ENCODE peak calls at places on chromosomes 7 and 10, in six cellular contexts. One of them, this sample, is unnamed.

GRCh38 chr7:158885624-158886023 is 29.3 kb downstream of the DYNC2I1 start:
- DNase-seq in GM12878: no peak
- DNase-seq in A549: peak
- DNase-seq in K562: no peak
- DNase-seq in endothelial cell of umbilical vein: peak
- DNase-seq in HepG2: peak
- DNase-seq in this sample: peak

GRCh38 chr10:129328531-129328930 is 138.5 kb upstream of the MGMT start:
- DNase-seq in GM12878: no peak
- DNase-seq in A549: no peak
- DNase-seq in K562: no peak
- DNase-seq in endothelial cell of umbilical vein: peak
- DNase-seq in HepG2: no peak
- DNase-seq in this sample: no peak

GRCh38 chr10:8628351-8628750 is 573.9 kb downstream of the GATA3 start:
- DNase-seq in GM12878: no peak
- DNase-seq in A549: peak
- DNase-seq in K562: no peak
- DNase-seq in endothelial cell of umbilical vein: no peak
- DNase-seq in HepG2: no peak
- DNase-seq in this sample: no peak

GRCh38 chr7:18393465-18394118 is 102.0 kb upstream of the HDAC9 start:
- DNase-seq in GM12878: no peak
- DNase-seq in A549: no peak
- DNase-seq in K562: no peak
- DNase-seq in endothelial cell of umbilical vein: peak
- DNase-seq in HepG2: no peak
- DNase-seq in this sample: no peak

GRCh38 chr7:3754488-3755365 is 453.7 kb downstream of the SDK1 start:
- DNase-seq in GM12878: no peak
- DNase-seq in A549: no peak
- DNase-seq in K562: no peak
- DNase-seq in endothelial cell of umbilical vein: no peak
- DNase-seq in HepG2: no peak
- DNase-seq in this sample: no peak

GRCh38 chr7:12244694-12245093 is 33.6 kb downstream of the TMEM106B start:
- DNase-seq in GM12878: no peak
- DNase-seq in A549: no peak
- DNase-seq in K562: no peak
- DNase-seq in endothelial cell of umbilical vein: no peak
- DNase-seq in HepG2: no peak
- DNase-seq in this sample: no peak

GRCh38 chr7:2138146-2138765 is 94.5 kb downstream of the MAD1L1 start:
- DNase-seq in GM12878: peak
- DNase-seq in A549: no peak
- DNase-seq in K562: no peak
- DNase-seq in endothelial cell of umbilical vein: peak
- DNase-seq in HepG2: no peak
- DNase-seq in this sample: no peak

GRCh38 chr10:93746844-93747284 is 10.9 kb upstream of the LGI1 start:
- DNase-seq in GM12878: no peak
- DNase-seq in A549: peak
- DNase-seq in K562: no peak
- DNase-seq in endothelial cell of umbilical vein: peak
- DNase-seq in HepG2: peak
- DNase-seq in this sample: peak

GRCh38 chr7:11699666-11700065 is 132.3 kb downstream of the THSD7A start:
- DNase-seq in GM12878: no peak
- DNase-seq in A549: no peak
- DNase-seq in K562: no peak
- DNase-seq in endothelial cell of umbilical vein: no peak
- DNase-seq in HepG2: no peak
- DNase-seq in this sample: no peak

GRCh38 chr10:89373916-89374711 is 3.7 kb upstream of the IFIT1B start:
- DNase-seq in GM12878: no peak
- DNase-seq in A549: no peak
- DNase-seq in K562: no peak
- DNase-seq in endothelial cell of umbilical vein: peak
- DNase-seq in HepG2: peak
- DNase-seq in this sample: no peak

GRCh38 chr7:94123136-94123535 is 119.0 kb upstream of the BET1 start:
- DNase-seq in GM12878: no peak
- DNase-seq in A549: no peak
- DNase-seq in K562: no peak
- DNase-seq in endothelial cell of umbilical vein: no peak
- DNase-seq in HepG2: no peak
- DNase-seq in this sample: no peak

GRCh38 chr7:118755067-118755625 is 530.6 kb downstream of the ANKRD7 start:
- DNase-seq in GM12878: no peak
- DNase-seq in A549: no peak
- DNase-seq in K562: no peak
- DNase-seq in endothelial cell of umbilical vein: no peak
- DNase-seq in HepG2: no peak
- DNase-seq in this sample: no peak

GRCh38 chr7:93914581-93915066 is 6.9 kb upstream of the GNG11 start:
- DNase-seq in GM12878: no peak
- DNase-seq in A549: no peak
- DNase-seq in K562: no peak
- DNase-seq in endothelial cell of umbilical vein: peak
- DNase-seq in HepG2: no peak
- DNase-seq in this sample: no peak

GRCh38 chr7:30470783-30471182 is 7.8 kb downstream of the NOD1 start:
- DNase-seq in GM12878: no peak
- DNase-seq in A549: no peak
- DNase-seq in K562: peak
- DNase-seq in endothelial cell of umbilical vein: peak
- DNase-seq in HepG2: no peak
- DNase-seq in this sample: no peak

GRCh38 chr10:49374740-49375139 is 21.1 kb downstream of the DRGX start:
- DNase-seq in GM12878: no peak
- DNase-seq in A549: no peak
- DNase-seq in K562: no peak
- DNase-seq in endothelial cell of umbilical vein: no peak
- DNase-seq in HepG2: no peak
- DNase-seq in this sample: no peak

GRCh38 chr10:33370434-33370930 is 36.0 kb upstream of the NRP1 start:
- DNase-seq in GM12878: no peak
- DNase-seq in A549: no peak
- DNase-seq in K562: no peak
- DNase-seq in endothelial cell of umbilical vein: no peak
- DNase-seq in HepG2: no peak
- DNase-seq in this sample: no peak

GRCh38 chr7:140287988-140288387 is 110.3 kb downstream of the SLC37A3 start:
- DNase-seq in GM12878: no peak
- DNase-seq in A549: no peak
- DNase-seq in K562: no peak
- DNase-seq in endothelial cell of umbilical vein: no peak
- DNase-seq in HepG2: no peak
- DNase-seq in this sample: no peak

GRCh38 chr7:158423190-158423555 is 164.4 kb downstream of the PTPRN2 start:
- DNase-seq in GM12878: no peak
- DNase-seq in A549: no peak
- DNase-seq in K562: no peak
- DNase-seq in endothelial cell of umbilical vein: no peak
- DNase-seq in HepG2: no peak
- DNase-seq in this sample: peak

GRCh38 chr10:88840104-88840503 is 11.5 kb downstream of the ANKRD22 start:
- DNase-seq in GM12878: no peak
- DNase-seq in A549: no peak
- DNase-seq in K562: no peak
- DNase-seq in endothelial cell of umbilical vein: no peak
- DNase-seq in HepG2: no peak
- DNase-seq in this sample: no peak

GRCh38 chr10:50381637-50382036 is 130.3 kb upstream of the ASAH2 start:
- DNase-seq in GM12878: no peak
- DNase-seq in A549: no peak
- DNase-seq in K562: no peak
- DNase-seq in endothelial cell of umbilical vein: no peak
- DNase-seq in HepG2: no peak
- DNase-seq in this sample: no peak

GRCh38 chr7:40519009-40519408 is 384.2 kb downstream of the SUGCT start:
- DNase-seq in GM12878: no peak
- DNase-seq in A549: no peak
- DNase-seq in K562: no peak
- DNase-seq in endothelial cell of umbilical vein: no peak
- DNase-seq in HepG2: no peak
- DNase-seq in this sample: no peak

GRCh38 chr10:5615263-5615820 is 51.1 kb downstream of the ASB13 start:
- DNase-seq in GM12878: no peak
- DNase-seq in A549: no peak
- DNase-seq in K562: no peak
- DNase-seq in endothelial cell of umbilical vein: no peak
- DNase-seq in HepG2: peak
- DNase-seq in this sample: no peak

GRCh38 chr10:13656337-13657183 is 69.8 kb downstream of the PRPF18 start:
- DNase-seq in GM12878: no peak
- DNase-seq in A549: no peak
- DNase-seq in K562: no peak
- DNase-seq in endothelial cell of umbilical vein: no peak
- DNase-seq in HepG2: no peak
- DNase-seq in this sample: no peak

GRCh38 chr10:116097239-116097751 is 175.7 kb downstream of the GFRA1 start:
- DNase-seq in GM12878: no peak
- DNase-seq in A549: no peak
- DNase-seq in K562: no peak
- DNase-seq in endothelial cell of umbilical vein: no peak
- DNase-seq in HepG2: no peak
- DNase-seq in this sample: no peak

GRCh38 chr10:25556457-25556856 is 377.6 kb upstream of the MYO3A start:
- DNase-seq in GM12878: no peak
- DNase-seq in A549: no peak
- DNase-seq in K562: no peak
- DNase-seq in endothelial cell of umbilical vein: peak
- DNase-seq in HepG2: no peak
- DNase-seq in this sample: no peak

GRCh38 chr10:16777473-16778370 is 39.5 kb downstream of the RSU1 start:
- DNase-seq in GM12878: no peak
- DNase-seq in A549: peak
- DNase-seq in K562: peak
- DNase-seq in endothelial cell of umbilical vein: peak
- DNase-seq in HepG2: peak
- DNase-seq in this sample: peak

GRCh38 chr7:27147211-27148030 is at the start of gene HOXA6:
- DNase-seq in GM12878: no peak
- DNase-seq in A549: no peak
- DNase-seq in K562: no peak
- DNase-seq in endothelial cell of umbilical vein: peak
- DNase-seq in HepG2: no peak
- DNase-seq in this sample: no peak

GRCh38 chr7:50418934-50419333 is 31.2 kb downstream of the FIGNL1 start:
- DNase-seq in GM12878: no peak
- DNase-seq in A549: no peak
- DNase-seq in K562: no peak
- DNase-seq in endothelial cell of umbilical vein: no peak
- DNase-seq in HepG2: no peak
- DNase-seq in this sample: no peak

GRCh38 chr10:84238909-84239308 is 2.4 kb downstream of the LRIT1 start:
- DNase-seq in GM12878: no peak
- DNase-seq in A549: no peak
- DNase-seq in K562: no peak
- DNase-seq in endothelial cell of umbilical vein: no peak
- DNase-seq in HepG2: no peak
- DNase-seq in this sample: no peak

GRCh38 chr7:98568891-98569290 is 48.2 kb upstream of the NPTX2 start:
- DNase-seq in GM12878: no peak
- DNase-seq in A549: no peak
- DNase-seq in K562: no peak
- DNase-seq in endothelial cell of umbilical vein: no peak
- DNase-seq in HepG2: no peak
- DNase-seq in this sample: no peak
- TF ChIP-seq MYC in GM12878: no peak
- TF ChIP-seq MYC in A549: no peak
- TF ChIP-seq MYC in K562: no peak
- TF ChIP-seq MYC in endothelial cell of umbilical vein: no peak
- TF ChIP-seq MYC in HepG2: no peak
- TF ChIP-seq MYC in this sample: no peak

DNA sequence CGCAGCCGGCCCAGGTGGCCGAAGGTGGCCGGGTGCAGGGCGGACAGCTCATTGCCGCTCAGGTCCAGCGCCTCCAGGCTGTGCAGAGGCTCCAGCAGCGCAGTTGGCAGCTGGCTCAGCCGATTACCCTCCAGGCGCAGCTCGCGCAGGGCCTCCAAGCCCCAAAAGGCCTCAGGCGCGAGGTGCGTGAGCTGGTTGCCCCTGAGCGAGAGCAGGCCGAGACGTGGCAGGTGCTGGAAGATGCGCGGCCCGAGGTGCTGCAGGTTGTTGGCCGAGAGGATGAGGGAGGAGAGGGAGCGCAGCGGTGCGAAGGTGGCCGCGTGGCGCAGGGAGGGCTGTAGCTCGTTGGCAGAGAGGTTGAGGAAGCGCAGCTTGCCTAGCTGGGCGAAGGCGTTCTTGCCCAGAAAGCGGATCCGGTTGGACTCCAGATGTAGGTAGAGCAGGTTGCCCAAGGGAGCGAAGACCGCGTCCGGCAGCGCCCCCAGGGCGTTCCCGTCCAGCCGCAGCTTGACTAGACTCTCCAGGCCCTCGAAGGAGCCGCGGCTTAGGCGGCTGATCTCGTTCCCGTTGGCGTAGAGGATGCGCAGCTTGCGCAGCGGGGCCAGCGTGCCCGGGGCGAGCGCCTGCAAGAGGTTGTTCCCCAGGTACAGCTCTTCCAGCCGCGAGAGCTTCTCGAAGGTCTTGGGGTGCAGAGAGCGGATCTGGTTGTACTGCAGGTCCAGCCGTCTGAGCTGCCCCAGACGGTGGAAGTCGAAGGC is 887 bp downstream of the TRIL start:
- DNase-seq in GM12878: no peak
- DNase-seq in A549: no peak
- DNase-seq in K562: no peak
- DNase-seq in endothelial cell of umbilical vein: peak
- DNase-seq in HepG2: no peak
- DNase-seq in this sample: no peak
- H3K4me3 ChIP-seq in GM12878: no peak
- H3K4me3 ChIP-seq in A549: peak
- H3K4me3 ChIP-seq in K562: no peak
- H3K4me3 ChIP-seq in endothelial cell of umbilical vein: no peak
- H3K4me3 ChIP-seq in HepG2: no peak
- H3K4me3 ChIP-seq in this sample: no peak

DNA sequence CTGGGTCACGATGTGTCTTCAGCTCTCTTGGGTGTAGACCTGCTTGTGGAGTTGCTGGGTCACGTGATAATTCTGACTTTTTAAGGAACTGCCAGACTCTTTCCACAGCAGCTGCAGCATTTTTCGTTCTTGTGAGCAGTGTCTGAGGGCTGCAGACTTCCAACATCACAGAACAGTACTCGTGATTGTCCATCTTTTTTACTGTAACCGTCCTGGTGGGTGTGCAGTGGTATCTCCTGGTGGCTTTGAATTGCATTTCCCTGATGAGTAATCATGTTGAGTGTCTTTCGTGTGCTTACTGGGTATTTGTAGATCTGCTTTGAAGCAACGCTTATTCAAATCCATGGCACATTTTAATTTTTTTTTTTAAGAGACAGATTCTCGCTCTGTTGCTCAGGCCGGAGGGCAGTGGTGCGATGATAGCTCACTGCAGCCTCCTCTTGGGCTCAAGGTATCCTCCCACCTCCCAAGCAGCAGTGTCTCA is 22.7 kb downstream of the INPP5A start:
- DNase-seq in GM12878: no peak
- DNase-seq in A549: no peak
- DNase-seq in K562: no peak
- DNase-seq in endothelial cell of umbilical vein: no peak
- DNase-seq in HepG2: no peak
- DNase-seq in this sample: peak
- TF ChIP-seq MAX in GM12878: no peak
- TF ChIP-seq MAX in A549: no peak
- TF ChIP-seq MAX in K562: no peak
- TF ChIP-seq MAX in endothelial cell of umbilical vein: no peak
- TF ChIP-seq MAX in HepG2: no peak
- TF ChIP-seq MAX in this sample: peak

GRCh38 chr10:121356187-121356586 is 242.1 kb downstream of the FGFR2 start:
- DNase-seq in GM12878: no peak
- DNase-seq in A549: no peak
- DNase-seq in K562: no peak
- DNase-seq in endothelial cell of umbilical vein: no peak
- DNase-seq in HepG2: no peak
- DNase-seq in this sample: no peak
- TF ChIP-seq MYC in GM12878: no peak
- TF ChIP-seq MYC in A549: no peak
- TF ChIP-seq MYC in K562: no peak
- TF ChIP-seq MYC in endothelial cell of umbilical vein: no peak
- TF ChIP-seq MYC in HepG2: no peak
- TF ChIP-seq MYC in this sample: no peak

This sample was measured in NB4.